ENCODE peak calls at places on chromosomes 1 and 21, in nine cellular contexts. One of them, this sample, is unnamed.
A peak's percentile ranks its signal among the peaks of the same experiment; 100 is the strongest.

GRCh38 chr21:29271927-29272333 is 26.8 kb upstream of the BACH1 start:
- DNase-seq in cardiac fibroblast: no peak
- DNase-seq in esophagus squamous epithelium: no peak
- DNase-seq in body of pancreas: no peak
- DNase-seq in heart right ventricle: no peak
- DNase-seq in A549: peak; percentile 27
- DNase-seq in CD4-positive, CD25-positive, alpha-beta regulatory T cell: no peak
- DNase-seq in fibroblast of lung: no peak
- DNase-seq in suprapubic skin: no peak
- DNase-seq in this sample: peak; percentile 33

GRCh38 chr1:193629875-193630274 is 443.5 kb upstream of the B3GALT2 start:
- DNase-seq in heart right ventricle: no peak
- DNase-seq in cardiac fibroblast: peak; percentile 36
- DNase-seq in body of pancreas: no peak
- DNase-seq in CD4-positive, CD25-positive, alpha-beta regulatory T cell: no peak
- DNase-seq in suprapubic skin: no peak
- DNase-seq in esophagus squamous epithelium: no peak
- DNase-seq in fibroblast of lung: peak; percentile 25
- DNase-seq in A549: no peak
- DNase-seq in this sample: no peak

GRCh38 chr1:31669433-31669785 is 24.7 kb upstream of the PEF1 start:
- DNase-seq in body of pancreas: no peak
- DNase-seq in fibroblast of lung: no peak
- DNase-seq in heart right ventricle: no peak
- DNase-seq in cardiac fibroblast: no peak
- DNase-seq in suprapubic skin: no peak
- DNase-seq in A549: no peak
- DNase-seq in CD4-positive, CD25-positive, alpha-beta regulatory T cell: no peak
- DNase-seq in esophagus squamous epithelium: no peak
- DNase-seq in this sample: no peak

GRCh38 chr21:42066521-42066920 is 4.6 kb upstream of the UMODL1 start:
- DNase-seq in A549: no peak
- DNase-seq in suprapubic skin: no peak
- DNase-seq in body of pancreas: no peak
- DNase-seq in heart right ventricle: no peak
- DNase-seq in fibroblast of lung: no peak
- DNase-seq in cardiac fibroblast: no peak
- DNase-seq in CD4-positive, CD25-positive, alpha-beta regulatory T cell: no peak
- DNase-seq in esophagus squamous epithelium: no peak
- DNase-seq in this sample: no peak

GRCh38 chr1:243645281-243645680 is 204.8 kb downstream of the AKT3 start:
- DNase-seq in heart right ventricle: no peak
- DNase-seq in fibroblast of lung: no peak
- DNase-seq in cardiac fibroblast: no peak
- DNase-seq in esophagus squamous epithelium: no peak
- DNase-seq in suprapubic skin: no peak
- DNase-seq in CD4-positive, CD25-positive, alpha-beta regulatory T cell: no peak
- DNase-seq in body of pancreas: no peak
- DNase-seq in A549: no peak
- DNase-seq in this sample: no peak

GRCh38 chr1:51214615-51215131 is 21.4 kb upstream of the RNF11 start:
- DNase-seq in CD4-positive, CD25-positive, alpha-beta regulatory T cell: peak; percentile 15
- DNase-seq in esophagus squamous epithelium: no peak
- DNase-seq in suprapubic skin: no peak
- DNase-seq in heart right ventricle: no peak
- DNase-seq in A549: no peak
- DNase-seq in fibroblast of lung: peak; percentile 68
- DNase-seq in cardiac fibroblast: peak; percentile 89
- DNase-seq in body of pancreas: no peak
- DNase-seq in this sample: no peak

GRCh38 chr1:113142791-113143190 is 69.8 kb downstream of the LRIG2 start:
- DNase-seq in CD4-positive, CD25-positive, alpha-beta regulatory T cell: no peak
- DNase-seq in esophagus squamous epithelium: no peak
- DNase-seq in A549: no peak
- DNase-seq in suprapubic skin: no peak
- DNase-seq in fibroblast of lung: peak; percentile 84
- DNase-seq in body of pancreas: no peak
- DNase-seq in heart right ventricle: peak; percentile 17
- DNase-seq in cardiac fibroblast: peak; percentile 70
- DNase-seq in this sample: no peak

GRCh38 chr1:168348146-168348709 is 67.6 kb downstream of the TBX19 start:
- DNase-seq in A549: peak; percentile 14
- DNase-seq in fibroblast of lung: no peak
- DNase-seq in esophagus squamous epithelium: no peak
- DNase-seq in CD4-positive, CD25-positive, alpha-beta regulatory T cell: peak; percentile 79
- DNase-seq in suprapubic skin: no peak
- DNase-seq in cardiac fibroblast: peak; percentile 35
- DNase-seq in body of pancreas: no peak
- DNase-seq in heart right ventricle: no peak
- DNase-seq in this sample: no peak

GRCh38 chr1:58695206-58695605 is 4.7 kb downstream of the MYSM1 start:
- DNase-seq in esophagus squamous epithelium: no peak
- DNase-seq in suprapubic skin: no peak
- DNase-seq in heart right ventricle: no peak
- DNase-seq in cardiac fibroblast: no peak
- DNase-seq in A549: no peak
- DNase-seq in fibroblast of lung: no peak
- DNase-seq in body of pancreas: no peak
- DNase-seq in CD4-positive, CD25-positive, alpha-beta regulatory T cell: no peak
- DNase-seq in this sample: no peak

GRCh38 chr1:82386365-82387069 is 585.8 kb downstream of the ADGRL2 start:
- DNase-seq in A549: no peak
- DNase-seq in esophagus squamous epithelium: no peak
- DNase-seq in body of pancreas: no peak
- DNase-seq in heart right ventricle: no peak
- DNase-seq in cardiac fibroblast: no peak
- DNase-seq in fibroblast of lung: no peak
- DNase-seq in suprapubic skin: no peak
- DNase-seq in CD4-positive, CD25-positive, alpha-beta regulatory T cell: no peak
- DNase-seq in this sample: no peak

GRCh38 chr1:43597028-43597427 is 52.9 kb upstream of the KDM4A start:
- DNase-seq in suprapubic skin: no peak
- DNase-seq in fibroblast of lung: no peak
- DNase-seq in body of pancreas: no peak
- DNase-seq in cardiac fibroblast: no peak
- DNase-seq in A549: no peak
- DNase-seq in heart right ventricle: no peak
- DNase-seq in esophagus squamous epithelium: no peak
- DNase-seq in CD4-positive, CD25-positive, alpha-beta regulatory T cell: no peak
- DNase-seq in this sample: no peak

GRCh38 chr1:236945002-236945401 is 59.2 kb downstream of the MT1HL1 start:
- DNase-seq in esophagus squamous epithelium: no peak
- DNase-seq in suprapubic skin: no peak
- DNase-seq in cardiac fibroblast: no peak
- DNase-seq in heart right ventricle: no peak
- DNase-seq in body of pancreas: no peak
- DNase-seq in A549: peak; percentile 11
- DNase-seq in CD4-positive, CD25-positive, alpha-beta regulatory T cell: no peak
- DNase-seq in fibroblast of lung: no peak
- DNase-seq in this sample: no peak

GRCh38 chr1:112995890-112996289 is 39.9 kb upstream of the SLC16A1 start:
- DNase-seq in A549: no peak
- DNase-seq in cardiac fibroblast: peak; percentile 18
- DNase-seq in heart right ventricle: no peak
- DNase-seq in suprapubic skin: no peak
- DNase-seq in fibroblast of lung: peak; percentile 22
- DNase-seq in esophagus squamous epithelium: no peak
- DNase-seq in body of pancreas: no peak
- DNase-seq in CD4-positive, CD25-positive, alpha-beta regulatory T cell: no peak
- DNase-seq in this sample: no peak

GRCh38 chr1:45815667-45816458 is 12.5 kb downstream of the MAST2 start:
- DNase-seq in heart right ventricle: no peak
- DNase-seq in esophagus squamous epithelium: no peak
- DNase-seq in suprapubic skin: no peak
- DNase-seq in fibroblast of lung: peak; percentile 37
- DNase-seq in A549: no peak
- DNase-seq in CD4-positive, CD25-positive, alpha-beta regulatory T cell: no peak
- DNase-seq in cardiac fibroblast: peak; percentile 77
- DNase-seq in body of pancreas: no peak
- DNase-seq in this sample: no peak

GRCh38 chr1:156844102-156844501 is 14.8 kb downstream of the INSRR start:
- DNase-seq in cardiac fibroblast: no peak
- DNase-seq in suprapubic skin: no peak
- DNase-seq in body of pancreas: no peak
- DNase-seq in heart right ventricle: no peak
- DNase-seq in fibroblast of lung: no peak
- DNase-seq in esophagus squamous epithelium: no peak
- DNase-seq in A549: no peak
- DNase-seq in CD4-positive, CD25-positive, alpha-beta regulatory T cell: no peak
- DNase-seq in this sample: no peak
- H3K4me3 ChIP-seq in cardiac fibroblast: no peak overlapping the region
- H3K4me3 ChIP-seq in suprapubic skin: no peak overlapping the region
- H3K4me3 ChIP-seq in body of pancreas: no peak overlapping the region
- H3K4me3 ChIP-seq in heart right ventricle: no peak overlapping the region
- H3K4me3 ChIP-seq in fibroblast of lung: no peak overlapping the region
- H3K4me3 ChIP-seq in esophagus squamous epithelium: no peak overlapping the region
- H3K4me3 ChIP-seq in A549: no peak overlapping the region
- H3K4me3 ChIP-seq in CD4-positive, CD25-positive, alpha-beta regulatory T cell: no peak overlapping the region
- H3K4me3 ChIP-seq in this sample: no peak overlapping the region

GRCh38 chr1:76939817-76940216 is 72.5 kb downstream of the ST6GALNAC5 start:
- DNase-seq in heart right ventricle: no peak
- DNase-seq in A549: no peak
- DNase-seq in fibroblast of lung: no peak
- DNase-seq in CD4-positive, CD25-positive, alpha-beta regulatory T cell: no peak
- DNase-seq in suprapubic skin: no peak
- DNase-seq in cardiac fibroblast: no peak
- DNase-seq in body of pancreas: no peak
- DNase-seq in esophagus squamous epithelium: no peak
- DNase-seq in this sample: no peak

GRCh38 chr1:76938304-76938703 is 71.0 kb downstream of the ST6GALNAC5 start:
- DNase-seq in suprapubic skin: no peak
- DNase-seq in CD4-positive, CD25-positive, alpha-beta regulatory T cell: no peak
- DNase-seq in fibroblast of lung: no peak
- DNase-seq in cardiac fibroblast: no peak
- DNase-seq in body of pancreas: no peak
- DNase-seq in esophagus squamous epithelium: no peak
- DNase-seq in heart right ventricle: no peak
- DNase-seq in A549: no peak
- DNase-seq in this sample: no peak

GRCh38 chr1:76942549-76942948 is 75.3 kb downstream of the ST6GALNAC5 start:
- DNase-seq in suprapubic skin: no peak
- DNase-seq in fibroblast of lung: peak; percentile 79
- DNase-seq in A549: no peak
- DNase-seq in body of pancreas: no peak
- DNase-seq in CD4-positive, CD25-positive, alpha-beta regulatory T cell: no peak
- DNase-seq in esophagus squamous epithelium: no peak
- DNase-seq in cardiac fibroblast: peak; percentile 56
- DNase-seq in heart right ventricle: no peak
- DNase-seq in this sample: no peak

GRCh38 chr1:76940586-76941335 is 73.5 kb downstream of the ST6GALNAC5 start:
- DNase-seq in A549: no peak
- DNase-seq in heart right ventricle: no peak
- DNase-seq in fibroblast of lung: no peak
- DNase-seq in CD4-positive, CD25-positive, alpha-beta regulatory T cell: no peak
- DNase-seq in body of pancreas: no peak
- DNase-seq in esophagus squamous epithelium: no peak
- DNase-seq in suprapubic skin: no peak
- DNase-seq in cardiac fibroblast: no peak
- DNase-seq in this sample: no peak

GRCh38 chr1:76939107-76939816 is 72.0 kb downstream of the ST6GALNAC5 start:
- DNase-seq in suprapubic skin: no peak
- DNase-seq in cardiac fibroblast: peak; percentile 38
- DNase-seq in body of pancreas: no peak
- DNase-seq in CD4-positive, CD25-positive, alpha-beta regulatory T cell: no peak
- DNase-seq in fibroblast of lung: peak; percentile 82
- DNase-seq in A549: no peak
- DNase-seq in esophagus squamous epithelium: no peak
- DNase-seq in heart right ventricle: no peak
- DNase-seq in this sample: no peak
- H3K4me3 ChIP-seq in suprapubic skin: no peak overlapping the region
- H3K4me3 ChIP-seq in cardiac fibroblast: no peak overlapping the region
- H3K4me3 ChIP-seq in body of pancreas: no peak overlapping the region
- H3K4me3 ChIP-seq in CD4-positive, CD25-positive, alpha-beta regulatory T cell: no peak overlapping the region
- H3K4me3 ChIP-seq in fibroblast of lung: no peak overlapping the region
- H3K4me3 ChIP-seq in A549: no peak overlapping the region
- H3K4me3 ChIP-seq in esophagus squamous epithelium: no peak overlapping the region
- H3K4me3 ChIP-seq in heart right ventricle: no peak overlapping the region
- H3K4me3 ChIP-seq in this sample: no peak overlapping the region

DNA sequence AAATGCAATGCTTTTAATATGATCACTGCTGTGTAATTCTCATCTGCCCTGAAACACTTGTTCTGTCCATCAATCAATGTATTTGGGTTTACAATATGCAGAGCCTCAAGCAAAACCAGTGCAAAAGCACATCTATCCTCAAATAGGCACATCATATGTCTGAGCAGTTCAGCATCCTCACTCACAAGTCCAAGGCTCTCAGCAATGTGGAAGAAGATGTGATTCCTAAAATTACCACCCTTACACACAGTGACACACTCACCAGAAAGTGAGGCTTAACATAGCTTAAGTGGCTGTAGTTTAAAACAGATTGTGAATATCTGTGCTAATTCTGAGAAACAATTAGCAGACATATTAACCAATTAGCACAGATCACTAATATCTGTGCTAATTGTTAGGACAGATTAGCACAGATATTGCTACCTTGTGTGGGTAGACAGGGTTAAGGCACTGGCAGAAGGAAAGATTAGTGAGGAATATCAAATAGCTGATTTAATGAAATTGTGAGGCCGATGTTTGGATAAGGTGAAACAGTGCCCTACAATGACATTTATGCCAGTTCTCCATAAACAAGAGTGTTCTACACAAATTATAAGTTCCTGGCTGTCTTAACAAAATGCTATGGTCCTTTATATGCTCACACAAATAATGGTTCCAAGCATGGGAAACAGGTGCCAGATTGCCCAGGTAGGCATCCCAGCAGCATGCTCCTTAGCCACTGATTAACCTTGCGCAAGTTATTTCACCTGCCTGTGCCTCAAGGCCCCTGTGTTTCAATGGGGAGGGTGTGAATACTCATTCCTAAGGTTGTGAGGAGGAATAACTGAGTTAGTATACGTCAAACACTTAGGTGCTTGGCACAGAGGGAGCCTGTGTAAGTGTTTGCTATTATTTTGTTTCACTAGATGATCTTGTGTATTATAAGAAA is 41.7 kb downstream of the MRPL39 start:
- DNase-seq in esophagus squamous epithelium: no peak
- DNase-seq in fibroblast of lung: no peak
- DNase-seq in cardiac fibroblast: no peak
- DNase-seq in heart right ventricle: no peak
- DNase-seq in body of pancreas: no peak
- DNase-seq in CD4-positive, CD25-positive, alpha-beta regulatory T cell: no peak
- DNase-seq in A549: no peak
- DNase-seq in suprapubic skin: no peak
- DNase-seq in this sample: no peak
- H3K4me3 ChIP-seq in esophagus squamous epithelium: no peak overlapping the region
- H3K4me3 ChIP-seq in fibroblast of lung: no peak overlapping the region
- H3K4me3 ChIP-seq in cardiac fibroblast: no peak overlapping the region
- H3K4me3 ChIP-seq in heart right ventricle: no peak overlapping the region
- H3K4me3 ChIP-seq in body of pancreas: no peak overlapping the region
- H3K4me3 ChIP-seq in CD4-positive, CD25-positive, alpha-beta regulatory T cell: peak overlapping the region; percentile 93
- H3K4me3 ChIP-seq in A549: no peak overlapping the region
- H3K4me3 ChIP-seq in suprapubic skin: no peak overlapping the region
- H3K4me3 ChIP-seq in this sample: no peak overlapping the region

GRCh38 chr1:235270625-235271024 is 57.4 kb downstream of the ARID4B start:
- DNase-seq in body of pancreas: no peak
- DNase-seq in CD4-positive, CD25-positive, alpha-beta regulatory T cell: peak; percentile 41
- DNase-seq in fibroblast of lung: peak; percentile 69
- DNase-seq in A549: no peak
- DNase-seq in cardiac fibroblast: peak; percentile 33
- DNase-seq in heart right ventricle: no peak
- DNase-seq in suprapubic skin: no peak
- DNase-seq in esophagus squamous epithelium: no peak
- DNase-seq in this sample: no peak
- H3K4me3 ChIP-seq in body of pancreas: no peak overlapping the region
- H3K4me3 ChIP-seq in CD4-positive, CD25-positive, alpha-beta regulatory T cell: peak overlapping the region; percentile 35
- H3K4me3 ChIP-seq in fibroblast of lung: peak overlapping the region; percentile 38
- H3K4me3 ChIP-seq in A549: no peak overlapping the region
- H3K4me3 ChIP-seq in cardiac fibroblast: no peak overlapping the region
- H3K4me3 ChIP-seq in heart right ventricle: no peak overlapping the region
- H3K4me3 ChIP-seq in suprapubic skin: no peak overlapping the region
- H3K4me3 ChIP-seq in esophagus squamous epithelium: no peak overlapping the region
- H3K4me3 ChIP-seq in this sample: no peak overlapping the region